ENCODE peak calls at places on chromosome 18, in four cellular contexts. F is breast epithelium, E is prostate gland, C is transverse colon. N is an unnamed sample.

GRCh38 chr18:3693385-3693784 is 243.4 kb downstream of the TGIF1 start:
- DNase-seq in F (no peak), E (no peak), C (no peak), N (no peak)

GRCh38 chr18:57942090-57942489 is 101.9 kb upstream of the NEDD4L start:
- DNase-seq in F (no peak), E (no peak), C (no peak), N (no peak)

GRCh38 chr18:48827321-48828200 is 123.2 kb downstream of the SMAD7 start:
- DNase-seq in F (peak; percentile 42), E (no peak), C (no peak), N (peak; percentile 61)

GRCh38 chr18:31976242-31976641 is 33.3 kb upstream of the TRAPPC8 start:
- DNase-seq in F (no peak), E (no peak), C (no peak), N (no peak)

GRCh38 chr18:74532511-74533025 is 1.7 kb upstream of the CNDP1 start:
- DNase-seq in F (no peak), E (no peak), C (no peak), N (peak; percentile 45)

GRCh38 chr18:48168861-48169260 is 238.4 kb upstream of the SMAD2 start:
- DNase-seq in F (no peak), E (no peak), C (no peak), N (no peak)

GRCh38 chr18:41875094-41875780 is 79.8 kb upstream of the PIK3C3 start:
- DNase-seq in F (no peak), E (no peak), C (no peak), N (no peak)

GRCh38 chr18:38663682-38664081 is 1098.1 kb upstream of the CELF4 start:
- DNase-seq in F (no peak), E (no peak), C (no peak), N (no peak)

GRCh38 chr18:63603772-63604171 is 16.6 kb downstream of the SERPINB13 start:
- DNase-seq in F (no peak), E (no peak), C (no peak), N (no peak)

GRCh38 chr18:58125183-58125582 is 81.2 kb downstream of the NEDD4L start:
- DNase-seq in F (no peak), E (no peak), C (no peak), N (no peak)

GRCh38 chr18:48137354-48138208 is 207.1 kb upstream of the SMAD2 start:
- DNase-seq in F (no peak), E (no peak), C (peak; percentile 66), N (no peak)

GRCh38 chr18:43578636-43579203 is 301.4 kb upstream of the SYT4 start:
- DNase-seq in F (no peak), E (no peak), C (no peak), N (no peak)

GRCh38 chr18:49487711-49488310 is 777 bp upstream of the C18orf32 start:
- DNase-seq in F (no peak), E (no peak), C (no peak), N (no peak)

GRCh38 chr18:57202881-57203280 is 56.0 kb downstream of the BOD1L2 start:
- DNase-seq in F (no peak), E (no peak), C (no peak), N (no peak)

GRCh38 chr18:33934258-33934657 is 290.5 kb downstream of the NOL4 start:
- DNase-seq in F (no peak), E (no peak), C (no peak), N (no peak)

GRCh38 chr18:32714571-32715148 is 58.2 kb downstream of the KLHL14 start:
- DNase-seq in F (no peak), E (peak; percentile 46), C (peak; percentile 31), N (no peak)

GRCh38 chr18:59376351-59376935 is 17.4 kb upstream of the LMAN1 start:
- DNase-seq in F (no peak), E (no peak), C (no peak), N (no peak)

GRCh38 chr18:58394046-58394445 is 234.8 kb downstream of the ALPK2 start:
- DNase-seq in F (no peak), E (no peak), C (no peak), N (no peak)

GRCh38 chr18:46071894-46072867 is at the start of gene PSTPIP2:
- DNase-seq in F (peak; percentile 77), E (peak; percentile 64), C (peak; percentile 71), N (peak; percentile 84)

GRCh38 chr18:8396244-8396643 is 213.0 kb upstream of the RAB12 start:
- DNase-seq in F (no peak), E (no peak), C (no peak), N (no peak)

GRCh38 chr18:48670751-48671560 is 132.1 kb downstream of the CTIF start:
- DNase-seq in F (no peak), E (no peak), C (no peak), N (peak; percentile 17)

GRCh38 chr18:33375829-33376228 is 64.7 kb downstream of the CCDC178 start:
- DNase-seq in F (no peak), E (no peak), C (no peak), N (no peak)

GRCh38 chr18:49013961-49014604 is 63.3 kb upstream of the SMAD7 start:
- DNase-seq in F (no peak), E (no peak), C (peak; percentile 6), N (peak; percentile 54)

GRCh38 chr18:62486290-62486964 is 36.4 kb upstream of the ZCCHC2 start:
- DNase-seq in F (no peak), E (no peak), C (peak; percentile 41), N (no peak)

GRCh38 chr18:62539284-62540168 is 16.7 kb downstream of the ZCCHC2 start:
- DNase-seq in F (no peak), E (no peak), C (no peak), N (no peak)

GRCh38 chr18:70553961-70554325 is 265.1 kb downstream of the SOCS6 start:
- DNase-seq in F (no peak), E (no peak), C (no peak), N (no peak)

GRCh38 chr18:10736984-10737383 is 211.2 kb downstream of the NAPG start:
- DNase-seq in F (no peak), E (no peak), C (no peak), N (no peak)

GRCh38 chr18:46478796-46479195 is 178.2 kb downstream of the LOXHD1 start:
- DNase-seq in F (no peak), E (no peak), C (no peak), N (no peak)

GRCh38 chr18:9708882-9709877 is 1.1 kb downstream of the RAB31 start:
- DNase-seq in F (no peak), E (no peak), C (peak; percentile 26), N (peak; percentile 66)
- H3K4me3 ChIP-seq in F (peak overlapping the region; percentile 91), E (peak overlapping the region; percentile 67), C (peak overlapping the region; percentile 75), N (peak overlapping the region; percentile 98)

DNA sequence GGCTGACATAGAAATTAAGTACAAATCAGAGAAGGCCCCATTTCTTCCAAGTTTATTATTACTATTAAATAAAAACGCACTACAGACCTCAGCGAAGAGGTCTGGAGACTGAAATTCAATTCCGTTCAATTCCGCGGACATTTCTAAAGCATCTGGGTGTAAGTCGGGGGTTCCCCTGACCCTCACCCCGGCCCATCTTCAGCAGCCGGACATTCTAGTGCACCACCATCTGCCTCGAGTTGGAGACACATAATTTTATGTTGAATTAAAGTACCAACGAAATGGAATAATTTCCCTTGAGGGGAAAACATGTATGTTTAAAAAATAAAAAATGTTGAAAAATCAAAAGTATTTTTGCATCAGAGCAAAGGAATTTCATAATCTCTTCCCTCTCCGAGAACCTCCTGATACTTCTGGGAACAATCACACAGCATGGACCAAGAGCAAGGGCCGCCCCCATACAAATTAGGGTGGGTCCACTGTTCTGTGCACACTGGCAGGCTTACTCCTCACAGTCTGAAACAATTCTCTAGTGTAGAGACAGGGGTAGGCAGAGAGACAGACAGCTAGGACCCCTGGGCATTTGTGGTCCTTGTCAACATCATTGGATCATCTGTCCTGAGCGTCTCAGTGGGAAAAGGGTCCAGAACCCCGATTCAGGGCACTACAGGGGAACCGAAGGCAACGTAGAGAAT is 29.3 kb downstream of the MBP start:
- DNase-seq in F (no peak), E (no peak), C (no peak), N (no peak)
- H3K4me1 ChIP-seq in F (peaks cover 11% of the 10 kb centered on the region), E (no peaks in the 10 kb centered on the region), C (peaks cover 39% of the 10 kb centered on the region), N (peaks cover 38% of the 10 kb centered on the region)

GRCh38 chr18:79958981-79959380 is 5.5 kb upstream of the HSBP1L1 start:
- DNase-seq in F (no peak), E (no peak), C (no peak), N (no peak)
- TF ChIP-seq POLR2AphosphoS5 in F (no peak), E (no peak), C (no peak), N (no peak)

DNA sequence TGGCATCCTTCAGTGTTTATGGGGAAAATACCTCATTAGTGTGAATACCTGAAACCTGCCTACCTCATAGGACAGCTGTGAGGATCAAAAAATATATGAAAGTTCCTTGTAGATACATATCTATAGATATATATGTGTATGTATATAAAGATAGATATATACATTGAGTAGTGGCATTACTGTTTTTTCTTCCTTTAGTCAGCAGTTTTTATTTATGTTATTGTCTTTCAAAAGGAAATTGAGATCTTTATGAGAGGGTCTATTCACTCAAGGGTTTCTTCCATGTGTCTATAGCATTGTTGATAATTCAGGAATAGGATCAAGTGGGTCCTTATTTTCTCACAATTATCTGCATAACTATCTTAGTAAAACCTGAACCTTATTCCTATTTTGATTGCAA is 6.6 kb downstream of the RMP24 start:
- DNase-seq in F (no peak), E (no peak), C (no peak), N (no peak)
- H3K4me3 ChIP-seq in F (no peak overlapping the region), E (no peak overlapping the region), C (no peak overlapping the region), N (no peak overlapping the region)

GRCh38 chr18:44782617-44783016 is 101.9 kb downstream of the SETBP1 start:
- DNase-seq in F (no peak), E (no peak), C (no peak), N (no peak)

GRCh38 chr18:44781890-44782289 is 101.2 kb downstream of the SETBP1 start:
- DNase-seq in F (no peak), E (no peak), C (no peak), N (no peak)

GRCh38 chr18:44777429-44778192 is 96.9 kb downstream of the SETBP1 start:
- DNase-seq in F (no peak), E (no peak), C (no peak), N (no peak)

GRCh38 chr18:44778788-44779187 is 98.1 kb downstream of the SETBP1 start:
- DNase-seq in F (no peak), E (no peak), C (no peak), N (no peak)

DNA sequence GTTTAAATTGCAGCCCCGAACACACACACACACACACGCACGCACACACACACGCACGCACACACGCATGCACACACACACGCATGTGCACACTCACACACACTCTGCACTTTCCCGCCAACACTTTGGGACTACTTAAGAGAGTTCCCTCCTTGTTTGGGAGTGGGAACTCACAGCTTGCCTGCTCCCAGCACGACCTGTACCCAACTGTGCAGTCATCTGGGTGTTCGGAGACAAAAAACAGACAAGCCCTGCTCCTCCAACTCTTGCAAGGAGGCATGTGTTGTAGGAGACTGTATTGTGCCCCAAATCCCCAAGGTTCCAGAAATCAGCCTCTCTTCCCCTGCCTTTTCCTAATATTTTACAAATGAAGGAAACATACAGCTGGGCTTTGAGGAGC is 99.2 kb downstream of the SETBP1 start:
- DNase-seq in F (no peak), E (no peak), C (no peak), N (peak; percentile 81)
- H3K4me1 ChIP-seq in F (no peaks in the 10 kb centered on the region), E (no peaks in the 10 kb centered on the region), C (peaks cover 25% of the 10 kb centered on the region), N (peaks cover 59% of the 10 kb centered on the region)